ENCODE peak calls at places on chromosome 9, in six cellular contexts. One of them, this sample, is unnamed.

GRCh38 chr9:133166392-133166791 is 2.7 kb upstream of the GBGT1 start:
- DNase-seq in HCT116: no peak
- DNase-seq in K562: no peak
- DNase-seq in HepG2: no peak
- DNase-seq in SK-N-SH: no peak
- DNase-seq in H1: no peak
- DNase-seq in this sample: no peak

GRCh38 chr9:16082796-16083195 is 530.0 kb downstream of the CCDC171 start:
- DNase-seq in HCT116: no peak
- DNase-seq in HepG2: no peak
- DNase-seq in H1: no peak
- DNase-seq in SK-N-SH: no peak
- DNase-seq in K562: no peak
- DNase-seq in this sample: no peak

GRCh38 chr9:132006657-132007370 is 72.9 kb downstream of the MED27 start:
- DNase-seq in K562: no peak
- DNase-seq in HCT116: no peak
- DNase-seq in SK-N-SH: no peak
- DNase-seq in HepG2: no peak
- DNase-seq in H1: no peak
- DNase-seq in this sample: no peak

GRCh38 chr9:98317134-98317857 is 61.8 kb upstream of the TBC1D2 start:
- DNase-seq in SK-N-SH: peak
- DNase-seq in K562: no peak
- DNase-seq in H1: no peak
- DNase-seq in HepG2: no peak
- DNase-seq in HCT116: no peak
- DNase-seq in this sample: no peak

GRCh38 chr9:89853931-89854330 is 249.1 kb downstream of the GADD45G start:
- DNase-seq in SK-N-SH: no peak
- DNase-seq in HepG2: no peak
- DNase-seq in K562: no peak
- DNase-seq in H1: no peak
- DNase-seq in HCT116: no peak
- DNase-seq in this sample: no peak

GRCh38 chr9:16515879-16516289 is 354.6 kb downstream of the BNC2 start:
- DNase-seq in K562: no peak
- DNase-seq in H1: peak
- DNase-seq in SK-N-SH: no peak
- DNase-seq in HepG2: no peak
- DNase-seq in HCT116: no peak
- DNase-seq in this sample: no peak

GRCh38 chr9:38371495-38371894 is 21.0 kb upstream of the ALDH1B1 start:
- DNase-seq in HCT116: peak
- DNase-seq in SK-N-SH: no peak
- DNase-seq in HepG2: peak
- DNase-seq in H1: no peak
- DNase-seq in K562: peak
- DNase-seq in this sample: peak

GRCh38 chr9:83167126-83167525 is 104.2 kb upstream of the RASEF start:
- DNase-seq in HepG2: no peak
- DNase-seq in SK-N-SH: no peak
- DNase-seq in H1: no peak
- DNase-seq in HCT116: no peak
- DNase-seq in K562: no peak
- DNase-seq in this sample: no peak

GRCh38 chr9:133275105-133276000 is at the start of gene ABO:
- DNase-seq in H1: no peak
- DNase-seq in SK-N-SH: peak
- DNase-seq in HepG2: no peak
- DNase-seq in K562: peak
- DNase-seq in HCT116: no peak
- DNase-seq in this sample: no peak

GRCh38 chr9:134057311-134057665 is 10.5 kb downstream of the BRD3 start:
- DNase-seq in H1: no peak
- DNase-seq in K562: no peak
- DNase-seq in HCT116: no peak
- DNase-seq in SK-N-SH: no peak
- DNase-seq in HepG2: no peak
- DNase-seq in this sample: no peak

GRCh38 chr9:112112941-112113399 is 62.1 kb downstream of the SUSD1 start:
- DNase-seq in HCT116: peak
- DNase-seq in SK-N-SH: peak
- DNase-seq in H1: peak
- DNase-seq in K562: no peak
- DNase-seq in HepG2: peak
- DNase-seq in this sample: peak

DNA sequence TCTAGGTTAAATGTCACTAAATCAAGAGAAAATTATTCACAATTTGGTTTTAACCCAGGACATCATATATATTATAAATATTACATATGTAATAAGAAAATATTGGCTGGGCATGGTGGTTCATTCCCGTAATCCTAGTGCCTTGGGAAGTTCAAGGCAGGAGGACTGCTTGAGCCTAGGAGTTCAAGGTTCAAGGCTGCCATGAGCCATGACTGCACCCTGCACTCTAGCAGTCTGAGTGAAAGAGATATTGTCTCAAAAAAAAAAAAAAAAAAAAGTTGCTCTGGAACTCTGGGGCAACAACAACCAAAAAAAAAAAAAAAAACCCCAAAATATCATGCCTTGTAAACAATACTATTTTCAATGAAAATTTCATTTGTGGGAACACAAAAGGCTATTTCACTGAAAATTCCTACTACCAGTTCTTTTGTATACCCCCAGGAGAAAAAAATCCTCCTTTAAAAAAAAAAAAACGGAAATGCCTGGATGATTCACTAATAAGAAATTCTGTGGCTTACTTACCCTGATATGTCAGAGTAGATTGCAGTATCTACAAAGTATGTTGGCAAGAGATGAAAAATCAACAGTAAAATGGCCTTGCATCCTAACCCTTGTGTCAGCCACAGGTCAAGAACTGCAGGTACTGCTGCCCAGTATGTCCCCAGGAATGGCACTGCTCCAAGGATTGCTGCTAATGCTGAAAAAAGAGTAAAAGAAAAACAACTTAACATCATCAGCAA is 22.6 kb upstream of the CTNNAL1 start:
- DNase-seq in HCT116: peak
- DNase-seq in K562: no peak
- DNase-seq in SK-N-SH: no peak
- DNase-seq in H1: no peak
- DNase-seq in HepG2: peak
- DNase-seq in this sample: no peak
- TF ChIP-seq JUND in HCT116: peak
- TF ChIP-seq JUND in K562: no peak
- TF ChIP-seq JUND in SK-N-SH: peak
- TF ChIP-seq JUND in H1: no peak
- TF ChIP-seq JUND in HepG2: no peak
- TF ChIP-seq JUND in this sample: no peak

GRCh38 chr9:129141066-129142041 is 30.1 kb downstream of the PTPA start:
- DNase-seq in H1: no peak
- DNase-seq in HCT116: no peak
- DNase-seq in HepG2: no peak
- DNase-seq in K562: peak
- DNase-seq in SK-N-SH: no peak
- DNase-seq in this sample: no peak
- TF ChIP-seq JUND in H1: no peak
- TF ChIP-seq JUND in HCT116: no peak
- TF ChIP-seq JUND in HepG2: no peak
- TF ChIP-seq JUND in K562: no peak
- TF ChIP-seq JUND in SK-N-SH: no peak
- TF ChIP-seq JUND in this sample: no peak

GRCh38 chr9:136701665-136702048 is 10.7 kb upstream of the DIPK1B start:
- DNase-seq in SK-N-SH: no peak
- DNase-seq in K562: no peak
- DNase-seq in HCT116: no peak
- DNase-seq in HepG2: no peak
- DNase-seq in H1: no peak
- DNase-seq in this sample: no peak
- TF ChIP-seq JUND in SK-N-SH: no peak
- TF ChIP-seq JUND in K562: no peak
- TF ChIP-seq JUND in HCT116: no peak
- TF ChIP-seq JUND in HepG2: no peak
- TF ChIP-seq JUND in H1: no peak
- TF ChIP-seq JUND in this sample: no peak

GRCh38 chr9:86598411-86599239 is 244.4 kb upstream of the TUT7 start:
- DNase-seq in H1: no peak
- DNase-seq in HCT116: no peak
- DNase-seq in HepG2: no peak
- DNase-seq in K562: no peak
- DNase-seq in SK-N-SH: no peak
- DNase-seq in this sample: no peak

GRCh38 chr9:86589273-86589672 is 235.1 kb upstream of the TUT7 start:
- DNase-seq in SK-N-SH: no peak
- DNase-seq in H1: no peak
- DNase-seq in HCT116: no peak
- DNase-seq in HepG2: no peak
- DNase-seq in K562: peak
- DNase-seq in this sample: no peak

GRCh38 chr9:86599565-86599964 is 245.4 kb upstream of the TUT7 start:
- DNase-seq in HCT116: no peak
- DNase-seq in H1: no peak
- DNase-seq in SK-N-SH: no peak
- DNase-seq in K562: no peak
- DNase-seq in HepG2: no peak
- DNase-seq in this sample: no peak

GRCh38 chr9:86591472-86591871 is 237.3 kb upstream of the TUT7 start:
- DNase-seq in H1: no peak
- DNase-seq in HCT116: no peak
- DNase-seq in HepG2: no peak
- DNase-seq in SK-N-SH: no peak
- DNase-seq in K562: no peak
- DNase-seq in this sample: no peak

DNA sequence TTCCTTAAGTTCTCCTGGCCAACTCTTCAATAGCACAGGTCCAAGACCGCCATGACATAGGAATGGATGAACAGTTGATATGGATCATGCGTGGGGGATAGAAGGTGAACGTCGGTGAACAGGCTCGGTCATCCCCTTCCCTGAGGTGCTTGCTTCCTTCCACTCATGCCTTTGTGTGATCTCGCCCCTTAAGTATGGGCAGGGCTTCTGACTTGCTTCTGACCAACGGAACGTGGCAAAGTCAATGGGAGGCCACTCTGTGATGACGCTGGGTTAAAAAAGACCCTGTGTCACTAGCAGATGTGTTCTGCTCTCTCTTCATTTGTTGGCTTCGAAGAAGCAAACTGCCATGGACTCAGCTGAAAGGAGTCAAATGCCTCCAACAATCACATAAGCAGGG is 240.5 kb upstream of the TUT7 start:
- DNase-seq in H1: no peak
- DNase-seq in K562: no peak
- DNase-seq in HCT116: no peak
- DNase-seq in SK-N-SH: no peak
- DNase-seq in HepG2: no peak
- DNase-seq in this sample: no peak
- TF ChIP-seq JUND in H1: no peak
- TF ChIP-seq JUND in K562: no peak
- TF ChIP-seq JUND in HCT116: no peak
- TF ChIP-seq JUND in SK-N-SH: no peak
- TF ChIP-seq JUND in HepG2: no peak
- TF ChIP-seq JUND in this sample: no peak

GRCh38 chr9:91424403-91425176 is 958 bp upstream of the NFIL3 start:
- DNase-seq in HCT116: no peak
- DNase-seq in H1: no peak
- DNase-seq in SK-N-SH: peak
- DNase-seq in K562: peak
- DNase-seq in HepG2: peak
- DNase-seq in this sample: peak
- TF ChIP-seq JUND in HCT116: no peak
- TF ChIP-seq JUND in H1: no peak
- TF ChIP-seq JUND in SK-N-SH: no peak
- TF ChIP-seq JUND in K562: no peak
- TF ChIP-seq JUND in HepG2: no peak
- TF ChIP-seq JUND in this sample: no peak

GRCh38 chr9:130040901-130041647 is 1.9 kb downstream of the FNBP1 start:
- DNase-seq in H1: no peak
- DNase-seq in HepG2: no peak
- DNase-seq in K562: no peak
- DNase-seq in SK-N-SH: no peak
- DNase-seq in HCT116: no peak
- DNase-seq in this sample: no peak

GRCh38 chr9:130043654-130044623 is 950 bp upstream of the FNBP1 start:
- DNase-seq in HCT116: no peak
- DNase-seq in K562: peak
- DNase-seq in HepG2: peak
- DNase-seq in H1: no peak
- DNase-seq in SK-N-SH: peak
- DNase-seq in this sample: no peak

GRCh38 chr9:130042931-130043653 is at the start of gene FNBP1:
- DNase-seq in HCT116: no peak
- DNase-seq in HepG2: peak
- DNase-seq in SK-N-SH: peak
- DNase-seq in K562: peak
- DNase-seq in H1: peak
- DNase-seq in this sample: peak

GRCh38 chr9:130041648-130042405 is 1.2 kb downstream of the FNBP1 start:
- DNase-seq in SK-N-SH: peak
- DNase-seq in K562: no peak
- DNase-seq in HepG2: no peak
- DNase-seq in H1: no peak
- DNase-seq in HCT116: no peak
- DNase-seq in this sample: no peak

GRCh38 chr9:130042406-130042930 is 521 bp downstream of the FNBP1 start:
- DNase-seq in HepG2: no peak
- DNase-seq in HCT116: no peak
- DNase-seq in H1: no peak
- DNase-seq in K562: no peak
- DNase-seq in SK-N-SH: peak
- DNase-seq in this sample: peak
- TF ChIP-seq JUND in HepG2: no peak
- TF ChIP-seq JUND in HCT116: no peak
- TF ChIP-seq JUND in H1: no peak
- TF ChIP-seq JUND in K562: no peak
- TF ChIP-seq JUND in SK-N-SH: no peak
- TF ChIP-seq JUND in this sample: no peak

DNA sequence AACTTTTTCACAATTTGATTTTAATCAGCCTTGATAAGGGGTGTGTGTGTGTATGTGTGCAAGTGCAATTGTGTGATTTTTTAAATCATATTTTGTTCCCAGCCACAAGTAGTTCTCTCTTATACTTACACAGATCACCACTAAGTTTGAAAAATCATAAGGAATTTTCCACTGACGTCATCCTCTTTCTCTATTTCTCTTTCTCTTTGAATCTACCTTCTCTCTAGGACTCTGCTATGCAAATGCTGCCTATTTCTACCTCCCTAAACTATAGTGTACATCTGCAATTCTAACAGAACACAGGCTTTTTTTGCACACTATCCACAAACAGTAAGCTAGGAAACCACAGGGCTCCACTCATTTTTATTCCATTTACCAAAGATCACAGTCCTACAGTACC is 254.6 kb upstream of the CYLC2 start:
- DNase-seq in H1: no peak
- DNase-seq in SK-N-SH: no peak
- DNase-seq in HepG2: no peak
- DNase-seq in HCT116: no peak
- DNase-seq in K562: no peak
- DNase-seq in this sample: no peak
- TF ChIP-seq JUND in H1: no peak
- TF ChIP-seq JUND in SK-N-SH: no peak
- TF ChIP-seq JUND in HepG2: no peak
- TF ChIP-seq JUND in HCT116: no peak
- TF ChIP-seq JUND in K562: no peak
- TF ChIP-seq JUND in this sample: no peak

This sample was measured in T47D.